ENCODE peak calls at places on chromosomes 4 and X, in five cellular contexts. W is HFFc6, N is caudate nucleus, I is HEK293T, P is fibroblast of pulmonary artery. Y is an unnamed sample.

GRCh38 chr4:59094505-59094904 is 1984.3 kb upstream of the IGFBP7 start:
- DNase-seq in W (no peak), N (no peak), I (peak), P (no peak), Y (no peak)

GRCh38 chrX:53188763-53189162 is 36.2 kb downstream of the KDM5C start:
- DNase-seq in W (no peak), N (no peak), I (no peak), P (no peak), Y (no peak)

GRCh38 chr4:23245196-23245595 is 552.5 kb downstream of the GBA3 start:
- DNase-seq in W (no peak), N (no peak), I (no peak), P (no peak), Y (no peak)

GRCh38 chr4:139472761-139473335 is 18.9 kb downstream of the RAB33B start:
- DNase-seq in W (no peak), N (no peak), I (no peak), P (no peak), Y (no peak)

GRCh38 chrX:154013614-154014360 is 5.9 kb downstream of the IRAK1 start:
- DNase-seq in W (no peak), N (no peak), I (peak), P (peak), Y (peak)

GRCh38 chr4:139589619-139590018 is 33.6 kb upstream of the SETD7 start:
- DNase-seq in W (no peak), N (no peak), I (no peak), P (peak), Y (no peak)

GRCh38 chr4:70061980-70062379 is 11.7 kb downstream of the HTN1 start:
- DNase-seq in W (no peak), N (no peak), I (no peak), P (no peak), Y (no peak)

GRCh38 chr4:31918891-31919290 is 1198.7 kb downstream of the PCDH7 start:
- DNase-seq in W (no peak), N (no peak), I (no peak), P (peak), Y (no peak)

GRCh38 chr4:111630705-111631104 is 514.5 kb upstream of the FAM241A start:
- DNase-seq in W (peak), N (no peak), I (peak), P (peak), Y (no peak)

GRCh38 chrX:25226151-25226550 is 210.4 kb upstream of the ARX start:
- DNase-seq in W (no peak), N (no peak), I (no peak), P (no peak), Y (no peak)

GRCh38 chrX:71618303-71618721 is at the start of gene CXCR3:
- DNase-seq in W (no peak), N (no peak), I (no peak), P (peak), Y (peak)

GRCh38 chr4:48602222-48602621 is 112.2 kb downstream of the ZAR1 start:
- DNase-seq in W (peak), N (no peak), I (no peak), P (peak), Y (no peak)

GRCh38 chr4:101171747-101172146 is 175.6 kb downstream of the PPP3CA start:
- DNase-seq in W (peak), N (no peak), I (no peak), P (no peak), Y (no peak)

GRCh38 chr4:76725039-76725438 is 172.9 kb downstream of the SOWAHB start:
- DNase-seq in W (no peak), N (no peak), I (no peak), P (no peak), Y (no peak)

GRCh38 chr4:3753711-3754412 is 12.3 kb upstream of the ADRA2C start:
- DNase-seq in W (no peak), N (no peak), I (no peak), P (no peak), Y (no peak)

GRCh38 chr4:150501019-150501727 is 80.8 kb upstream of the MAB21L2 start:
- DNase-seq in W (peak), N (no peak), I (no peak), P (peak), Y (no peak)

GRCh38 chrX:34655496-34656258 is 1.4 kb downstream of the TMEM47 start:
- DNase-seq in W (no peak), N (peak), I (no peak), P (peak), Y (no peak)

GRCh38 chrX:49930046-49930445 is 7.7 kb downstream of the CLCN5 start:
- DNase-seq in W (no peak), N (no peak), I (no peak), P (peak), Y (no peak)

Y was measured in immature natural killer cell.